ENCODE peak calls at places on chromosomes 7 and 10, in nine cellular contexts. M is cardiac fibroblast; D is pancreas; Z is NCI-H1436; X is COR-L47; K is CD4-positive, CD25-positive, alpha-beta regulatory T cell; T is sciatic nerve; B is fibroblast of lung; Q is OCI-LY7. Y is an unnamed sample.

GRCh38 chr10:131964298-131964697 is 17.4 kb downstream of the BNIP3 start:
- DNase-seq in M (no peak), D (peak; percentile 59), Z (no peak), X (no peak), K (no peak), T (peak; percentile 45), B (no peak), Q (no peak), Y (no peak)

GRCh38 chr10:125029584-125030242 is 87.8 kb downstream of the ZRANB1 start:
- DNase-seq in M (no peak), D (peak; percentile 69), Z (no peak), X (no peak), K (no peak), T (no peak), B (peak; percentile 50), Q (no peak), Y (no peak)

GRCh38 chr7:157574120-157574519 is 237.3 kb downstream of the DNAJB6 start:
- DNase-seq in M (no peak), D (no peak), Z (no peak), X (no peak), K (no peak), T (no peak), B (no peak), Q (no peak), Y (no peak)

GRCh38 chr10:646118-646524 is 43.3 kb downstream of the DIP2C start:
- DNase-seq in M (no peak), D (no peak), Z (no peak), X (no peak), K (no peak), T (peak; percentile 46), B (no peak), Q (no peak), Y (peak; percentile 53)

GRCh38 chr7:57375783-57376182 is 74.2 kb upstream of the ZNF716 start:
- DNase-seq in M (no peak), D (no peak), Z (no peak), X (no peak), K (no peak), T (no peak), B (no peak), Q (no peak), Y (no peak)

GRCh38 chr7:80918406-80918805 is 445 bp downstream of the SEMA3C start:
- DNase-seq in M (peak; percentile 26), D (no peak), Z (no peak), X (no peak), K (no peak), T (no peak), B (no peak), Q (no peak), Y (no peak)

GRCh38 chr10:124119933-124120332 is 26.5 kb upstream of the CHST15 start:
- DNase-seq in M (peak; percentile 59), D (no peak), Z (no peak), X (no peak), K (no peak), T (no peak), B (no peak), Q (peak; percentile 67), Y (no peak)

GRCh38 chr10:103238506-103239252 is 7.0 kb upstream of the RPEL1 start:
- DNase-seq in M (peak; percentile 86), D (no peak), Z (no peak), X (no peak), K (no peak), T (peak; percentile 58), B (peak; percentile 53), Q (no peak), Y (peak; percentile 96)

GRCh38 chr10:28676297-28676967 is 889 bp upstream of the BAMBI start:
- DNase-seq in M (no peak), D (peak; percentile 40), Z (no peak), X (peak; percentile 14), K (no peak), T (no peak), B (no peak), Q (peak; percentile 21), Y (peak; percentile 49)

Y was measured in Caco-2.